ENCODE peak calls at places on chromosomes 16 and 17, in five cellular contexts. G is PC-9, I is cardiac muscle cell, A is astrocyte of the spinal cord, C is ascending aorta. M is an unnamed sample.

GRCh38 chr17:8632087-8632486 is 1.6 kb upstream of the MYH10 start:
- DNase-seq in G (no peak), I (no peak), A (no peak), C (no peak), M (no peak)

GRCh38 chr16:70254095-70254964 is 2.6 kb upstream of the EXOSC6 start:
- DNase-seq in G (no peak), I (no peak), A (peak), C (no peak), M (no peak)

GRCh38 chr17:269616-270514 is 82.7 kb downstream of the RPH3AL start:
- DNase-seq in G (no peak), I (no peak), A (no peak), C (peak), M (no peak)

GRCh38 chr16:89171216-89172170 is at the start of gene CDH15:
- DNase-seq in G (peak), I (peak), A (peak), C (peak), M (peak)

GRCh38 chr16:88455610-88456355 is 2.7 kb downstream of the ZFPM1 start:
- DNase-seq in G (peak), I (no peak), A (no peak), C (no peak), M (peak)

GRCh38 chr17:75738218-75738802 is 17.1 kb downstream of the ITGB4 start:
- DNase-seq in G (no peak), I (no peak), A (no peak), C (no peak), M (peak)

GRCh38 chr17:4393806-4394205 is 27.3 kb upstream of the UBE2G1 start:
- DNase-seq in G (no peak), I (no peak), A (no peak), C (no peak), M (no peak)

GRCh38 chr16:77359065-77359502 is 75.8 kb downstream of the ADAMTS18 start:
- DNase-seq in G (no peak), I (no peak), A (peak), C (no peak), M (no peak)

GRCh38 chr17:20094777-20095176 is 85.6 kb downstream of the SPECC1 start:
- DNase-seq in G (no peak), I (no peak), A (no peak), C (no peak), M (no peak)

GRCh38 chr16:49441366-49441780 is 67.8 kb downstream of the C16orf78 start:
- DNase-seq in G (no peak), I (peak), A (no peak), C (no peak), M (peak)
- H3K4me3 ChIP-seq in G (no peak), I (no peak), A (no peak), C (peak), M (no peak)

DNA sequence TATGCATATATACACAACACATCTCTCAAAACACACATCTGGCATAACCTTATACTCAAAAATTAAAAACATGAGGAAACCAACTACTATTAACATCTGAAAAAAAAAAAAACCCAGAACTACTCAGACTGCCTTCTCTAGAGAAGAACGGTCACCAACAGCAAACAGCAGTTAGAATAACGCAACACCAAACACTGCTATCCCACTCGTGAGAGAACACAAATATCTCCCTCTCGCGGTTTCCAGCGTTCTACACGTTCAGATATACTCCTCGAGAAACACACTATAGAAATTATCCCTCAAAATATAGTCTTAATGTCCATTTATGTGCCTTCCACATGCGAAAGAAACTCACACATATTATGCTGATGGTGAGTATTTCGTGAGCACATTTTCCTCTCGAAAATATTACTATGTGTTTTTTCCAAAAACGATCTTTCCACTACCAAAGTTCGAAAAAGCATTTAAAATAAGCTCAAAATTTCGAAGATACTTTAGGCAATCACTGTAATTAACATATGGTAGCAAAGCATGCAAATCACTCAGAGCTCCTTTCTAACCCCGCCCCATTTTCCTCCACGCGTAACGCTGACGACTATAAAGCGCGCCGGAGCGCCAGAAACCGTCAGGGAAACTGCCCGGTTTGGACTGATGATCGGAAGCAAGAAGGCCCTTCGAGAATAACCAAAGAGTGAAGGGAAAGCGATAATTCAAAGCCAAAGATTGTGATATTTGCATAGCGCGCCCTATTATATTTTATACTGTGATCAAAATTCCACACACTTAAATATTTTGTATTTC is 60.1 kb downstream of the TEX14 start:
- DNase-seq in G (peak), I (peak), A (peak), C (peak), M (peak)
- TF ChIP-seq CTCF in G (peak), I (peak), A (no peak), C (peak), M (no peak)

GRCh38 chr17:82463391-82463790 is 4.8 kb downstream of the NARF start:
- DNase-seq in G (no peak), I (no peak), A (no peak), C (no peak), M (no peak)

GRCh38 chr17:82465023-82465603 is 6.6 kb downstream of the NARF start:
- DNase-seq in G (no peak), I (no peak), A (no peak), C (no peak), M (no peak)

GRCh38 chr17:82464567-82464929 is 6.0 kb downstream of the NARF start:
- DNase-seq in G (no peak), I (no peak), A (no peak), C (no peak), M (no peak)

GRCh38 chr17:82461827-82462524 is 3.4 kb downstream of the NARF start:
- DNase-seq in G (peak), I (peak), A (no peak), C (no peak), M (no peak)

DNA sequence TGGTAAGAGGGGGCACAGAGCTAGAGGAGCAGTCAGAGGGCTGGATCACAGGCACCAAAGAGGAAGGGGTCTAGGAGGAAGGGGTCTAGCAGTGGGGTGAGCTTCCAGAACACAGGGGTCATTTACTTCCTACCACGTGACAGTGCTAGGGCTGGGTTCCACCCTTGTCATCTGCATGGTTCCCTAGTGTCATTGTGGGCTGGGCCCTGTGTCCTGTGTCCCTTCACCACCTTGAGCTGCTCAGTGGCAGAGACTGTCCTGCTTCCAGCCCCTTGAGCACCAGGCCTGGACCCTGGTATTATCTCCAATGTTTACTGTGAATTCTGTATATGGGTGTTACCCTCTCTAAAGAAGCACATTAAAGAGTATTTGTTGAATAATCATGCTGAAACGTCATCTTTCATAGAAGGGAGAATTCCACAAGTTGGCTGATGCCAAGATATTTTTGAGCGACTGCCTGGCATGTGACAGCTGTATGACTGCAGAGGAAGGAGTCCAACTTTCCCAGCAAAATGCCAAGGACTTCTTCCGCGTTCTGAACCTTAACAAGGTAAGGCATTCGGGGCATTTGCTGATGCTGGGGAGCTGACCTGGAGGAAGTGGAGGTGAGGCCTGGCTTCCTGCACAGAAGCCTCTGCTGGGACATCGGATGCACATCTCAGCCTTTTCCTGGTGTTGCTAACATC is 5.5 kb downstream of the NARF start:
- DNase-seq in G (no peak), I (no peak), A (no peak), C (no peak), M (no peak)
- H3K4me3 ChIP-seq in G (no peak), I (no peak), A (no peak), C (no peak), M (no peak)

DNA sequence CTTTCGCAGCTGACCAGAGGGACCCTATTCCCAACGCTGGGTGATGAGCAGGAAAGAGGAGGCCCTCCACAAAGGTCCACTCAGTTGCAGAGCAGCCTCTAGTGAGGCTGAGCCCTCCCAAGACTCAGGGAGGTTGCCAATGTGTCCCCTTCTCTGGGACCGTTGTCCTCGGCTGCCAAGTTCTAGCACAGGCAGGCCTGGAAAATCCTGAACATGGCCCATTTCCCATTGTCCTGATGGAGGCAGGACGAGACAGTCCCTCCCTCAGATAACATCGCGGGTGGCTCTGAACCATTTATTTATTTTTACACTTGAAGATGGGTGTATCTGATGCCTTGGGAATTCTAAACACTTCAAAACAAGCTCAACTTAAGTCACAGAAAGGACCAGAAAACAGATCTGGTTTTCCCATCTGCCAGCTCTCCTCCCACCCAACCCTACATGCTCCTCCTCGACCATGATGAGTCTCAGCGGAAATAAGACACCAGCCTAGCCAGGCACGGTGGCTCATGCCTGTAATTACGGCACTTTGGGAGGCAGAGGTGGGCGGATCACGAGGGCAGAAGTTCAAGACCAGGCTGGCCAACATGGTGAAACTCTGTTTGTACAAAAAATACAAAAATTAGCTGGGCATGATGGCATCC is 12.8 kb downstream of the CDIP1 start:
- DNase-seq in G (no peak), I (no peak), A (no peak), C (no peak), M (no peak)
- TF ChIP-seq CTCF in G (no peak), I (no peak), A (no peak), C (no peak), M (no peak)

M was measured in lung.